ENCODE peak calls at places on chromosome X, in nine cellular contexts. X, V, L, F, B, T, I, G and Y are unnamed samples.

GRCh38 chrX:150704030-150704613 is 10.9 kb downstream of the MTMR1 start:
- DNase-seq in B (no peak), G (no peak), L (no peak), V (peak; percentile 67), F (no peak), I (no peak), T (no peak), X (no peak), Y (peak; percentile 14)

GRCh38 chrX:56736219-56736618 is 7.2 kb downstream of the NBDY start:
- DNase-seq in B (no peak), L (no peak), F (no peak), I (no peak), G (no peak), X (no peak), V (no peak), T (no peak), Y (no peak)

GRCh38 chrX:129957241-129958099 is 25.0 kb upstream of the BCORL1 start:
- DNase-seq in G (no peak), T (peak; percentile 75), I (no peak), V (peak; percentile 11), L (peak; percentile 68), X (peak; percentile 73), B (peak; percentile 77), F (no peak), Y (peak; percentile 58)

GRCh38 chrX:91108761-91109160 is 325.9 kb upstream of the PABPC5 start:
- DNase-seq in G (no peak), B (no peak), F (no peak), T (no peak), L (no peak), V (no peak), I (no peak), X (no peak), Y (no peak)

GRCh38 chrX:8629871-8630270 is 102.1 kb downstream of the ANOS1 start:
- DNase-seq in I (no peak), T (no peak), F (no peak), B (no peak), G (no peak), V (peak; percentile 93), X (no peak), L (no peak), Y (no peak)

GRCh38 chrX:7318246-7318645 is 170.3 kb upstream of the PUDP start:
- DNase-seq in F (no peak), B (no peak), L (no peak), X (no peak), V (no peak), G (no peak), T (no peak), I (no peak), Y (no peak)

GRCh38 chrX:153903991-153904957 is at the start of gene AVPR2:
- DNase-seq in G (no peak), T (no peak), F (no peak), L (no peak), V (no peak), B (no peak), I (no peak), X (no peak), Y (no peak)

GRCh38 chrX:1231850-1232505 is 19.5 kb upstream of the CRLF2 start:
- DNase-seq in G (no peak), I (no peak), V (no peak), F (no peak), T (peak; percentile 25), B (no peak), L (no peak), X (no peak), Y (no peak)

GRCh38 chrX:117985241-117985640 is 131.4 kb downstream of the KLHL13 start:
- DNase-seq in L (peak; percentile 27), T (no peak), X (no peak), F (no peak), B (no peak), V (peak; percentile 34), I (no peak), G (no peak), Y (peak; percentile 9)

GRCh38 chrX:85052207-85052606 is 48.5 kb downstream of the APOOL start:
- DNase-seq in I (no peak), T (no peak), L (no peak), X (no peak), V (no peak), B (no peak), F (no peak), G (no peak), Y (no peak)

GRCh38 chrX:11899091-11899490 is 141.1 kb downstream of the MSL3 start:
- DNase-seq in T (no peak), V (peak; percentile 91), F (no peak), L (no peak), X (no peak), G (no peak), B (no peak), I (no peak), Y (no peak)

GRCh38 chrX:14729058-14729457 is 143.8 kb downstream of the FANCB start:
- DNase-seq in F (no peak), X (no peak), T (no peak), V (no peak), G (no peak), I (no peak), L (no peak), B (no peak), Y (no peak)

GRCh38 chrX:110082156-110082555 is 79.2 kb downstream of the TMEM164 start:
- DNase-seq in B (no peak), F (no peak), V (peak; percentile 67), T (no peak), L (no peak), I (no peak), X (no peak), G (no peak), Y (no peak)

GRCh38 chrX:64758047-64758446 is 218.2 kb downstream of the ZC4H2 start:
- DNase-seq in V (no peak), X (no peak), B (no peak), F (no peak), I (no peak), G (no peak), L (no peak), T (no peak), Y (no peak)

GRCh38 chrX:68332156-68332823 is 101.0 kb downstream of the OPHN1 start:
- DNase-seq in L (no peak), B (no peak), F (no peak), G (no peak), T (no peak), V (no peak), X (no peak), I (no peak), Y (no peak)

GRCh38 chrX:18886344-18887161 is 97.4 kb downstream of the PHKA2 start:
- DNase-seq in G (peak; percentile 16), I (peak; percentile 30), F (peak; percentile 44), V (peak; percentile 70), L (peak; percentile 85), T (peak; percentile 91), B (peak; percentile 81), X (peak; percentile 79), Y (peak; percentile 78)

GRCh38 chrX:18885317-18886004 is 98.5 kb downstream of the PHKA2 start:
- DNase-seq in V (no peak), I (no peak), X (no peak), G (no peak), F (no peak), L (no peak), B (no peak), T (peak; percentile 79), Y (no peak)

GRCh38 chrX:18884916-18885315 is 99.0 kb downstream of the PHKA2 start:
- DNase-seq in F (no peak), V (no peak), X (no peak), B (no peak), G (no peak), L (no peak), T (no peak), I (no peak), Y (no peak)

GRCh38 chrX:18887177-18887820 is 96.6 kb downstream of the PHKA2 start:
- DNase-seq in T (no peak), X (no peak), V (no peak), G (no peak), L (peak; percentile 52), F (no peak), B (no peak), I (no peak), Y (no peak)

GRCh38 chrX:18886005-18886343 is 97.9 kb downstream of the PHKA2 start:
- DNase-seq in T (no peak), B (no peak), F (no peak), G (no peak), L (no peak), X (no peak), V (no peak), I (no peak), Y (no peak)
- H3K27ac ChIP-seq in T (peak overlapping the region; percentile 92), B (peak overlapping the region; percentile 78), F (peak overlapping the region; percentile 84), G (peak overlapping the region; percentile 57), L (peak overlapping the region; percentile 53), X (peak overlapping the region; percentile 88), V (peak overlapping the region; percentile 55), I (peak overlapping the region; percentile 29), Y (no peak overlapping the region)

GRCh38 chrX:13168276-13168675 is 123.9 kb upstream of the FAM9C start:
- DNase-seq in I (no peak), X (no peak), V (no peak), L (no peak), B (no peak), F (no peak), G (no peak), T (no peak), Y (no peak)
- H3K27ac ChIP-seq in I (no peak overlapping the region), X (no peak overlapping the region), V (no peak overlapping the region), L (no peak overlapping the region), B (peak overlapping the region; percentile 71), F (peak overlapping the region; percentile 76), G (no peak overlapping the region), T (peak overlapping the region; percentile 44), Y (no peak overlapping the region)

GRCh38 chrX:103357871-103358270 is 1.6 kb downstream of the TCEAL9 start:
- DNase-seq in F (no peak), I (no peak), T (no peak), V (no peak), B (no peak), G (no peak), X (no peak), L (no peak), Y (no peak)
- H3K27ac ChIP-seq in F (peak overlapping the region; percentile 97), I (no peak overlapping the region), T (no peak overlapping the region), V (no peak overlapping the region), B (no peak overlapping the region), G (no peak overlapping the region), X (no peak overlapping the region), L (no peak overlapping the region), Y (no peak overlapping the region)

DNA sequence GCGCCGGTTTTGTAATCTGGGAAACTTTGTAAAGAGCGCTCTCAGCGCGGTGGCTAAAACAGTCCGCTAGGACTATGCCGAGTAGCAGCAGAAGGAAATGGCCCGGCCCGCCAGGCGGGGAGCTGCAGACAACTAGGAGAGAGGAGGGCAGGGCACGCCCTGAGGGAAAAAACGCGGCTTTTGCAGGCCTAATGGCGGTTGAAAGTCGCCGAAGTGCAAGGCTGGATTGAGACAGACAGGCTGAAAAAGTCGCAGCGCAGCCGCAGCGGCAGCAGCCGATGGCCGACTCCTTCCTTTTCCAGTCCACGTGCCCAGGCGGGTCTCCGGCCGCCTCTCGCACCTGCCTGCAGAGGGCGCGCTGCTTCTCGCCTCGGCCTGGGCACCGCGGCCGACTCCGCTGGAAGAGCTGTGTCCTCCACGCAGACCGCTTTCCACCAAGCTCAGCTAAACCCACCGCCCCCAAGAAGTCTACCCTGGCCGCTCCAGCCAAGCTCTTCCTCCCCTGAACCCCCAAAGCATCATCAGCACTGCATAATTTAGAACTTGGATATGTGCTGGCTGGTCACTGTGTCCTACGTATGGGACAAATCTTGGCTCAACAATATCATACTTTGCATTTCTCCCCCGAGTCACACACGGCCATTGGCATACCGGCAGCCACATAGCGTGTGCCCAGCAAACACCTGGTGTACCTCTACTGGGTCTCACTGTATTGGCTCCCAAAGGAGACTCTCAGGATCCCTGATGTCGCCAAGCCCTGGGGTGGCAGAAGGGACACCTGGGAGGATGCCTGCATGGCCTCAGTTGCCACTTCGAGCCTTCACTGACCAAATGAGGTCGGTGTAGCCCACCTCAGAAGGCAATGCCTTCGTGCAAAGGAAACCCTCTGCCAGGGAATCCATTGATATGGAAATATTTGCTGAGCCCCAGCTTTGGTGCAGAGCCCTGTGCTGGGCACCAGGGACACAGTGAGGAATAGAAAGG is 14.5 kb downstream of the SLC25A5 start:
- DNase-seq in I (peak; percentile 47), G (peak; percentile 47), L (peak; percentile 72), V (peak; percentile 45), X (peak; percentile 64), B (no peak), T (peak; percentile 75), F (peak; percentile 29), Y (peak; percentile 74)
- H3K27ac ChIP-seq in I (no peak overlapping the region), G (no peak overlapping the region), L (peak overlapping the region; percentile 75), V (no peak overlapping the region), X (peak overlapping the region; percentile 73), B (peak overlapping the region; percentile 78), T (no peak overlapping the region), F (peak overlapping the region; percentile 68), Y (peak overlapping the region; percentile 87)